ENCODE peak calls at places on chromosomes 3 and 15, in six cellular contexts. D is stomach, O is left ventricle myocardium inferior, V is fibroblast of lung, E is hepatocyte, F is psoas muscle. S is an unnamed sample.
A peak's percentile ranks its signal among the peaks of the same experiment; 100 is the strongest.

GRCh38 chr3:130963878-130964277 is 62.7 kb downstream of the ASTE1 start:
- DNase-seq in F (no peak), E (peak; percentile 13), O (no peak), V (peak; percentile 96), D (no peak), S (peak; percentile 93)

GRCh38 chr3:10235551-10235950 is 12.7 kb upstream of the TATDN2 start:
- DNase-seq in V (no peak), E (no peak), F (no peak), D (no peak), O (no peak), S (no peak)

GRCh38 chr3:12661926-12662592 is 1.9 kb downstream of the RAF1 start:
- DNase-seq in O (no peak), V (no peak), F (no peak), D (no peak), E (no peak), S (no peak)

GRCh38 chr3:114214542-114215341 is 22.6 kb downstream of the ZNF80 start:
- DNase-seq in D (no peak), F (no peak), O (no peak), E (no peak), V (no peak), S (no peak)

GRCh38 chr15:88606437-88606794 is 14.7 kb upstream of the AEN start:
- DNase-seq in F (no peak), D (no peak), V (no peak), O (no peak), E (no peak), S (no peak)

GRCh38 chr3:79139395-79140060 is 628.3 kb downstream of the ROBO1 start:
- DNase-seq in D (no peak), F (no peak), O (no peak), V (no peak), E (no peak), S (peak; percentile 59)

GRCh38 chr15:99925661-99926461 is 192.6 kb upstream of the LYSMD4 start:
- DNase-seq in D (peak; percentile 77), V (peak; percentile 6), O (peak; percentile 62), F (peak; percentile 82), E (peak; percentile 44), S (no peak)

GRCh38 chr3:32733631-32734229 is 48.7 kb downstream of the CNOT10 start:
- DNase-seq in D (no peak), E (peak; percentile 43), F (no peak), O (no peak), V (peak; percentile 70), S (peak; percentile 11)

GRCh38 chr3:14405120-14405885 is 2.9 kb downstream of the SLC6A6 start:
- DNase-seq in E (no peak), V (no peak), D (no peak), O (no peak), F (no peak), S (no peak)

GRCh38 chr15:74653426-74654082 is 37.9 kb downstream of the CLK3 start:
- DNase-seq in F (no peak), V (peak; percentile 87), O (no peak), E (no peak), D (peak; percentile 63), S (peak; percentile 53)

GRCh38 chr15:72197460-72198409 is at the start of gene GRAMD2A:
- DNase-seq in E (peak; percentile 59), V (peak; percentile 12), O (peak; percentile 32), F (no peak), D (peak; percentile 43), S (no peak)

GRCh38 chr3:172467170-172467824 is 19.0 kb upstream of the GHSR start:
- DNase-seq in D (no peak), F (no peak), E (peak; percentile 44), O (no peak), V (peak; percentile 6), S (peak; percentile 66)

GRCh38 chr3:109188726-109189125 is 52.2 kb downstream of the C3orf85 start:
- DNase-seq in D (no peak), E (no peak), F (no peak), O (no peak), V (no peak), S (no peak)

GRCh38 chr15:77369168-77369567 is 50.7 kb downstream of the PEAK1 start:
- DNase-seq in D (no peak), V (no peak), O (no peak), F (no peak), E (no peak), S (no peak)

GRCh38 chr3:138384971-138385370 is 36.6 kb downstream of the MRAS start:
- DNase-seq in D (no peak), O (no peak), F (no peak), E (no peak), V (no peak), S (no peak)

GRCh38 chr15:31871887-31872281 is 158.4 kb upstream of the CHRNA7 start:
- DNase-seq in V (no peak), D (no peak), E (no peak), F (no peak), O (no peak), S (no peak)

GRCh38 chr15:40911139-40911538 is 16.9 kb downstream of the VPS18 start:
- DNase-seq in E (peak; percentile 54), O (no peak), F (no peak), V (no peak), D (no peak), S (no peak)

GRCh38 chr15:67253517-67254237 is 784 bp downstream of the AAGAB start:
- DNase-seq in D (no peak), F (no peak), V (peak; percentile 20), O (no peak), E (no peak), S (no peak)

GRCh38 chr3:109927161-109927560 is 589.8 kb upstream of the DPPA4 start:
- DNase-seq in F (no peak), V (peak; percentile 94), O (no peak), D (no peak), E (peak; percentile 50), S (peak; percentile 96)

GRCh38 chr15:25862469-25863066 is 559 bp downstream of the ATP10A start:
- DNase-seq in O (no peak), E (peak; percentile 51), F (no peak), V (peak; percentile 34), D (peak; percentile 36), S (no peak)

GRCh38 chr3:37816271-37816670 is 45.4 kb upstream of the CTDSPL start:
- DNase-seq in D (no peak), E (no peak), O (no peak), V (no peak), F (no peak), S (peak; percentile 8)

GRCh38 chr3:132444333-132444732 is 27.0 kb downstream of the DNAJC13 start:
- DNase-seq in E (no peak), F (no peak), D (no peak), V (peak; percentile 41), O (no peak), S (no peak)

GRCh38 chr15:79942656-79943481 is 28.1 kb downstream of the BCL2A1 start:
- DNase-seq in V (peak; percentile 36), D (no peak), E (no peak), O (no peak), F (no peak), S (peak; percentile 12)

GRCh38 chr3:50611464-50612233 is at the start of gene CISH:
- DNase-seq in O (peak; percentile 96), V (peak; percentile 96), D (peak; percentile 94), F (peak; percentile 98), E (peak; percentile 98), S (peak; percentile 90)
- TF ChIP-seq CTCF in O (peak; percentile 85), V (peak; percentile 47), D (peak; percentile 8), F (peak; percentile 27), E (peak; percentile 52), S (peak; percentile 70)

DNA sequence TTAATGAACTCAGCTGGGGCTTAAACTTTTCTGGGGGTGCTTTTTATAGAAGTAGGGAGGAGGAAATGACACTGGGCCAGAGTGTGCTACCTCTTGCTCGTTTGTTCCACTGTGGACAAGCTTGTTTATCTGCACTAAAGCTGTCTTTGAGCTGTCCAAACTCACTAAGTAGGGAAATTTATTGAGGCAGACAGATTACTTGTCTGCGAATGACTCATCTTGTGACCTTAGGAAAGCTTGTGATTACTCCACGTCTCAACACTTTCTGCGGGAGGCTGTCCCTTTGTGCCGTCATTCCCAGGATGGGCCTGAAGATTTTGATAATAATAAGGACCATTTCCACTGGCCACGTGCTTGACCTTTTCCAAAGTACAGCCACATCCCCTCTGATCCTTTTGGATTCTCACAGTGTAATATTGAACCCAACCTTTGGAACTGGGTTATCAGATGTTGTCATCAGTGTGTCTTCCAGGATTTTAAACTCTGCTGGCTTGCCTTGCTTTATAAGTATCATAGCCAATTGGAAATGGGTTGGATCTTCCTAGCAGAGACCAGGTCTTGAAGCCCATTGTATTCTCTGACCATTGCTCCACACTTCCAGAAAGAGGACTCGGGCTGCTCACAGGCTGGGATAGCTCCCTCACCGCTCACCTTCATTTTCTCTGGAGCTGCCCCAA is 84.7 kb downstream of the AGBL1 start:
- DNase-seq in D (no peak), E (peak; percentile 68), O (no peak), V (no peak), F (peak; percentile 60), S (no peak)
- H3K4me3 ChIP-seq in D (no peak overlapping the region), E (no peak overlapping the region), O (no peak overlapping the region), V (no peak overlapping the region), F (no peak overlapping the region), S (no peak overlapping the region)

GRCh38 chr15:56718560-56718959 is 14.7 kb downstream of the ZNF280D start:
- DNase-seq in F (no peak), O (no peak), D (no peak), V (no peak), E (no peak), S (no peak)

GRCh38 chr15:56719774-56720555 is 13.3 kb downstream of the ZNF280D start:
- DNase-seq in E (no peak), O (no peak), V (peak; percentile 20), F (no peak), D (no peak), S (no peak)

GRCh38 chr15:56725386-56725785 is 7.9 kb downstream of the ZNF280D start:
- DNase-seq in F (no peak), V (no peak), O (no peak), E (no peak), D (no peak), S (no peak)

GRCh38 chr15:56719021-56719612 is 14.2 kb downstream of the ZNF280D start:
- DNase-seq in F (no peak), O (no peak), E (no peak), V (no peak), D (no peak), S (no peak)

DNA sequence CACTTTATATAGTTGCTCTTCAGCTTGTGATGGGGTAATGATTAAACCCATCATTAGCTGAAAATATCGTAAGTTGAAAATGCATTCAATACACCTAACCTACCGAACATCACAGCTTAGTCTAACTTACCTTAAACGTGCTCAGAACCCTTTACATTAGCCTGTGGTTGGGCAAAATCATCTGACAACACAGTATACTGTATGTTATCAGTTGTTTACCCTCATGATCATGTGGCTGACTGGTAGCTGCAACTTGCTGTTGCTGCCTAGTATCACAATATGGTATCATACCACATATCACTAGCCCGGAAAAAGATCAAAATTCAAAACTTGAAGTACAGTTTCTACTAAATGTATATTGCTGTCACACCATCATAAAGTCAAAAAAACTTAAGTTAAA is 9.5 kb downstream of the ZNF280D start:
- DNase-seq in F (no peak), D (no peak), E (no peak), O (no peak), V (no peak), S (no peak)
- TF ChIP-seq CTCF in F (no peak), D (no peak), E (no peak), O (no peak), V (no peak), S (no peak)

DNA sequence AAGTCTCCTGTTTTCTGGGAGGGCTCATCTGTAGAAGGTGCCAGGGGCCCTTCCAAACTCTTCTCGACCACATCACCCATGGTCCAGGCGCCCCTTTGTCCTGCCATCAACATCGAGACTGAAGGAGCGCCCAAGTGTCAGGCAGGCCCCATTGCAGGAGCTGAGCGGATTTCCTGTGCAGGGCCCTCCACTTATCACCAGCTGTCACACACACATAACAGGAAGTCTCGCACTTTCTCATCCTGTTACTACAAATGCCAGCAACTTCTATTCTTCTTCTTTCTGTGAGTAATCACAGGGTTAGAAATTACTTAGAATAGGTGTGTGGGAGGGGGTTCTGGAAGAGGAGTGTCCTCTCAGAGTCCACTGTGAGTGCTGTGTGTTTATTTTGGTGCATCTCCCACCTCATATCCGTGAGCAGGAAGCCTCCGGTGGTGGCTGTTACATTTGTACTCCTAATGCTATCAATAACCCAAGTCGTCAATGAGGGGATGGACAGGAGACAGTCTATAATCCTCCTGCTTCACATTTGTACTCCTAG is at the start of gene KLHL6:
- DNase-seq in E (no peak), F (peak; percentile 67), V (no peak), D (peak; percentile 40), O (peak; percentile 46), S (no peak)
- H3K4me3 ChIP-seq in E (no peak within 1 kb of the TSS), F (peak within 1 kb of the TSS; percentile 47), V (no peak within 1 kb of the TSS), D (peak within 1 kb of the TSS; percentile 7), O (peak within 1 kb of the TSS; percentile 39), S (no peak within 1 kb of the TSS)